ENCODE peak calls at places on chromosomes 13 and 19, in eight cellular contexts. R is psoas muscle; Q is tibial artery; L is BE2C; K is body of pancreas; X is naive thymus-derived CD4-positive, alpha-beta T cell; S is mucosa of descending colon; U is GM23248. N is an unnamed sample.
A peak's percentile ranks its signal among the peaks of the same experiment; 100 is the strongest.

GRCh38 chr19:17779281-17779930 is 15.5 kb upstream of the B3GNT3 start:
- DNase-seq in U (peak; percentile 62), L (no peak), R (no peak), K (no peak), X (no peak), Q (peak; percentile 58), S (peak; percentile 71), N (no peak)

GRCh38 chr19:48249502-48250014 is 6.2 kb downstream of the CARD8 start:
- DNase-seq in X (peak; percentile 73), K (peak; percentile 16), S (peak; percentile 73), Q (peak; percentile 61), U (no peak), L (no peak), R (peak; percentile 59), N (peak; percentile 76)

GRCh38 chr19:47019431-47020041 is at the start of gene NPAS1:
- DNase-seq in L (no peak), S (no peak), U (peak; percentile 60), R (no peak), Q (no peak), K (no peak), X (no peak), N (no peak)

GRCh38 chr13:43546260-43546659 is 240.5 kb downstream of the ENOX1 start:
- DNase-seq in U (no peak), K (no peak), X (no peak), L (peak; percentile 84), Q (no peak), S (peak; percentile 44), R (peak; percentile 51), N (no peak)

GRCh38 chr13:25860862-25861261 is 191.0 kb downstream of the SHISA2 start:
- DNase-seq in K (no peak), S (no peak), R (no peak), U (peak; percentile 24), Q (no peak), X (no peak), L (no peak), N (no peak)

GRCh38 chr13:33326246-33326645 is 40.7 kb upstream of the STARD13 start:
- DNase-seq in X (no peak), Q (no peak), K (no peak), S (no peak), R (no peak), U (no peak), L (no peak), N (no peak)

GRCh38 chr13:112733661-112734379 is 44.0 kb downstream of the ATP11A start:
- DNase-seq in L (no peak), U (no peak), Q (no peak), K (no peak), R (no peak), X (no peak), S (no peak), N (no peak)

GRCh38 chr19:5826531-5827341 is 12.8 kb downstream of the FUT6 start:
- DNase-seq in K (peak; percentile 94), R (no peak), X (peak; percentile 20), U (peak; percentile 67), Q (no peak), S (peak; percentile 91), L (peak; percentile 92), N (peak; percentile 68)

GRCh38 chr19:57803594-57804325 is 11.0 kb downstream of the ZNF552 start:
- DNase-seq in R (no peak), L (no peak), Q (no peak), X (peak; percentile 6), U (peak; percentile 78), S (peak; percentile 60), K (no peak), N (no peak)

GRCh38 chr13:31012285-31013024 is 80.0 kb downstream of the TEX26 start:
- DNase-seq in X (no peak), K (no peak), Q (no peak), U (peak; percentile 60), R (no peak), L (no peak), S (no peak), N (no peak)

GRCh38 chr19:33376931-33377557 is 3.5 kb downstream of the CEBPG start:
- DNase-seq in U (no peak), X (no peak), S (no peak), R (no peak), L (no peak), Q (no peak), K (no peak), N (no peak)

GRCh38 chr13:43205421-43205820 is 182.0 kb downstream of the DNAJC15 start:
- DNase-seq in L (no peak), S (no peak), X (no peak), Q (no peak), U (no peak), K (no peak), R (no peak), N (no peak)

GRCh38 chr13:85074543-85075313 is 724.5 kb downstream of the SLITRK6 start:
- DNase-seq in U (no peak), X (no peak), L (no peak), R (no peak), Q (no peak), S (no peak), K (no peak), N (no peak)

GRCh38 chr19:2420490-2420889 is 6.9 kb downstream of the TIMM13 start:
- DNase-seq in L (no peak), X (no peak), Q (no peak), R (no peak), S (no peak), K (no peak), U (no peak), N (no peak)

GRCh38 chr13:67231481-67231940 is 1.4 kb upstream of the PCDH9 start:
- DNase-seq in X (no peak), Q (no peak), L (no peak), R (no peak), S (no peak), K (no peak), U (no peak), N (no peak)

GRCh38 chr13:112455476-112456059 is 79.4 kb downstream of the SPACA7 start:
- DNase-seq in Q (peak; percentile 7), X (no peak), S (no peak), U (no peak), R (no peak), L (no peak), K (no peak), N (no peak)

GRCh38 chr19:2035590-2035991 is 15.5 kb downstream of the MKNK2 start:
- DNase-seq in X (no peak), K (no peak), R (peak; percentile 68), L (no peak), S (peak; percentile 61), U (no peak), Q (no peak), N (no peak)

GRCh38 chr19:12801466-12802266 is at the start of the genes PRDX2 and THSD8:
- DNase-seq in U (peak; percentile 86), L (peak; percentile 86), K (peak; percentile 90), Q (peak; percentile 60), R (peak; percentile 89), X (peak; percentile 66), S (peak; percentile 90), N (peak; percentile 72)

GRCh38 chr13:80215368-80215767 is 125.6 kb downstream of the SPRY2 start:
- DNase-seq in X (no peak), L (no peak), K (no peak), S (no peak), Q (no peak), R (no peak), U (peak; percentile 31), N (no peak)

GRCh38 chr13:113113846-113114271 is 8.3 kb downstream of the F7 start:
- DNase-seq in X (no peak), Q (peak; percentile 13), S (peak; percentile 23), L (no peak), K (no peak), R (no peak), U (no peak), N (no peak)

GRCh38 chr13:109393045-109393444 is 393.3 kb downstream of the IRS2 start:
- DNase-seq in Q (no peak), S (no peak), U (no peak), K (no peak), R (no peak), L (no peak), X (no peak), N (no peak)

GRCh38 chr13:94620286-94620896 is 18.7 kb downstream of the GPR180 start:
- DNase-seq in X (peak; percentile 19), Q (no peak), S (no peak), U (peak; percentile 53), R (no peak), L (peak; percentile 40), K (no peak), N (peak; percentile 17)

DNA sequence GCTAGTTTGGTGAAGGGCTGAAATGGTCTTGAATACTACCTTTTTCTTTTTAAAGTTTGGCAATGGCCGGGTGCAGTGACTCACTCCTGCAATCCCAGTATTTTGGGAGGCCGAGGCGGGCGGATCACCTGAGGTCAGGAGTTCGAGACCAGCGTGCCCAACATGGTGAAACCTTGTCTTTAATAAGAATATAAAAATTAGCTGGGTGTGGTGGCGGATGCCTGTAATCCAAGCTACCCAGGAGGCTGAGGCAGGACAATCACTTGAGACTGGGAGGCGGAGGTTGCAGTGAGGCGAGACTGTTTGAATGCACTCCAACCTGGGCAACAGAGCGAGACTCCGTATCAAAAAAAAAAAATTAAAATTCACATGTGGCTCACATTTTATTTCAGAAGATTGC is 880 bp upstream of the ZNF723 start:
- DNase-seq in X (no peak), R (no peak), K (no peak), L (no peak), Q (no peak), U (no peak), S (no peak), N (no peak)
- H3K4me1 ChIP-seq in X (no peaks in the 10 kb centered on the region), R (no peaks in the 10 kb centered on the region), K (no peaks in the 10 kb centered on the region), L (no peaks in the 10 kb centered on the region), Q (no peaks in the 10 kb centered on the region), U (no peaks in the 10 kb centered on the region), S (no peaks in the 10 kb centered on the region), N (no peaks in the 10 kb centered on the region)

DNA sequence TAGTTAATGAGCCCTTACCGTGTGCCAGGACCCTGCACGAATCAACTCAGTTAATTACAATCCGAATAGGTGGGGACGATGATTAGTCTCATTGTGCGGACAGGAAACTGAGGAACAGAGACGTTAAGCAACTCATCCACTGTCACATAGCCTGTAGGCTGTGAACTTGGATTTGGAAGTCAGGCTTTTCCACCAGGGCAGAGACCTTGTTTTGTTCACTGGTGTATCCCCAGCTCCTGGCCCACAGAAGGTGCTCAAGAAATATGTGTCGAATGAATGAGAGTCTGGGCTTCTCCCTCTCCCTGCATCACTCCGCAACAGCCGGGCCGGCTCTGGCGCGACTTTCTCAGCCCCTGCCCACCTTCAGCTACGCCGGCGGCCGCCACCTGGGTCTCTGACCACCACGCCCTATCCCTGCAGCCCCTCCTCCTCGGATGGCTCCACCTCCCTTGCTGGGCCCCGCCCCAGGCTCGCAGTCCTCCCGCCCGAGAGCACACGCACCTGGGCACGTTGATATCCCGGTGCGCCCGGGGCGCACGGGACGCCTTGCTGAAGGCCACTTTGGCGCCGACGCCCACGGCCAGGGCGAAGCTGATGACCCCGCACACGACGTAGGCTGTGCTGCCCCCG is 1.3 kb downstream of the SHISA7 start:
- DNase-seq in X (no peak), U (no peak), S (no peak), L (no peak), R (no peak), K (no peak), Q (no peak), N (no peak)
- H3K4me3 ChIP-seq in X (no peak overlapping the region), U (no peak overlapping the region), S (no peak overlapping the region), L (no peak overlapping the region), R (no peak overlapping the region), K (no peak overlapping the region), Q (no peak overlapping the region), N (no peak overlapping the region)

GRCh38 chr13:46639033-46639981 is 86.3 kb downstream of the LRCH1 start:
- DNase-seq in S (no peak), Q (no peak), K (no peak), U (no peak), X (no peak), L (no peak), R (no peak), N (no peak)
- H3K4me1 ChIP-seq in S (peaks cover 9% of the 10 kb centered on the region), Q (peaks cover 16% of the 10 kb centered on the region), K (peaks cover 12% of the 10 kb centered on the region), U (peaks cover 24% of the 10 kb centered on the region), X (peaks cover 6% of the 10 kb centered on the region), L (peaks cover 56% of the 10 kb centered on the region), R (peaks cover 38% of the 10 kb centered on the region), N (peaks cover 8% of the 10 kb centered on the region)

GRCh38 chr13:40756042-40756441 is 14.9 kb downstream of the MRPS31 start:
- DNase-seq in Q (no peak), R (no peak), L (no peak), U (no peak), K (no peak), S (no peak), X (no peak), N (no peak)
- H3K4me3 ChIP-seq in Q (no peak overlapping the region), R (no peak overlapping the region), L (no peak overlapping the region), U (no peak overlapping the region), K (no peak overlapping the region), S (no peak overlapping the region), X (no peak overlapping the region), N (no peak overlapping the region)

N was measured in CD4-positive, alpha-beta memory T cell.